ENCODE peak calls at places on chromosomes 11 and 22, in five cellular contexts. B is colonic mucosa, Y is spleen, U is substantia nigra, L is PC-9. J is an unnamed sample.

GRCh38 chr22:40679249-40679963 is at the start of gene MCHR1:
- DNase-seq in U (no peak), L (no peak), B (no peak), Y (no peak), J (peak)

GRCh38 chr11:34331329-34331728 is 26.5 kb downstream of the ABTB2 start:
- DNase-seq in B (peak), L (peak), Y (no peak), U (no peak), J (no peak)

GRCh38 chr11:91244921-91245320 is 979.7 kb upstream of the FAT3 start:
- DNase-seq in B (no peak), U (no peak), Y (no peak), L (no peak), J (no peak)

GRCh38 chr11:67516806-67517205 is 6.4 kb downstream of the CABP2 start:
- DNase-seq in U (no peak), L (no peak), Y (peak), B (no peak), J (no peak)

GRCh38 chr11:108551653-108552462 is 41.7 kb downstream of the EXPH5 start:
- DNase-seq in Y (no peak), B (no peak), U (no peak), L (no peak), J (no peak)

GRCh38 chr11:19933132-19933735 is 220.6 kb downstream of the NAV2 start:
- DNase-seq in B (no peak), U (no peak), L (no peak), Y (no peak), J (no peak)

GRCh38 chr11:107927559-107927958 is 689 bp upstream of the RAB39A start:
- DNase-seq in B (no peak), U (no peak), Y (no peak), L (no peak), J (no peak)

GRCh38 chr11:70201876-70202861 is 927 bp upstream of the FADD start:
- DNase-seq in B (no peak), L (no peak), U (no peak), Y (peak), J (no peak)

GRCh38 chr11:69049490-69049867 is 747 bp downstream of the TPCN2 start:
- DNase-seq in U (no peak), Y (no peak), L (no peak), B (no peak), J (peak)

GRCh38 chr11:110984147-110984546 is 261.4 kb upstream of the POU2AF2 start:
- DNase-seq in Y (no peak), U (no peak), L (peak), B (no peak), J (no peak)

GRCh38 chr11:133149698-133150097 is 382.6 kb downstream of the OPCML start:
- DNase-seq in B (no peak), L (no peak), U (no peak), Y (no peak), J (no peak)

GRCh38 chr11:3107608-3108182 is 50.5 kb upstream of the CARS1 start:
- DNase-seq in Y (no peak), L (no peak), B (peak), U (no peak), J (peak)

GRCh38 chr11:43367382-43368178 is 8.9 kb downstream of the TTC17 start:
- DNase-seq in U (no peak), Y (no peak), B (no peak), L (no peak), J (no peak)

GRCh38 chr22:41561335-41561734 is 525 bp downstream of the CSDC2 start:
- DNase-seq in U (no peak), B (no peak), L (no peak), Y (no peak), J (no peak)

GRCh38 chr22:32546935-32547334 is 72.3 kb downstream of the FBXO7 start:
- DNase-seq in L (peak), U (no peak), Y (no peak), B (no peak), J (no peak)

GRCh38 chr11:58097437-58097836 is 27.9 kb downstream of the OR9I1 start:
- DNase-seq in L (no peak), U (no peak), Y (no peak), B (no peak), J (no peak)

GRCh38 chr11:2943711-2944118 is 14.5 kb upstream of the PHLDA2 start:
- DNase-seq in Y (peak), L (no peak), B (peak), U (no peak), J (peak)

GRCh38 chr11:17780668-17781067 is 46.1 kb downstream of the KCNC1 start:
- DNase-seq in L (no peak), Y (peak), B (no peak), U (no peak), J (peak)

GRCh38 chr11:96072592-96072991 is 148.7 kb upstream of the MTMR2 start:
- DNase-seq in L (no peak), B (no peak), U (no peak), Y (no peak), J (no peak)

GRCh38 chr22:29071261-29072045 is 1.4 kb upstream of the KREMEN1 start:
- DNase-seq in U (no peak), Y (peak), B (peak), L (no peak), J (peak)

GRCh38 chr11:73287400-73288101 is 15.4 kb downstream of the P2RY6 start:
- DNase-seq in U (no peak), B (no peak), Y (peak), L (no peak), J (no peak)

GRCh38 chr22:49411236-49411635 is 416.4 kb downstream of the BRD1 start:
- DNase-seq in U (no peak), Y (no peak), B (no peak), L (no peak), J (no peak)

GRCh38 chr11:75667831-75668507 is 869 bp downstream of the MAP6 start:
- DNase-seq in B (peak), Y (no peak), L (no peak), U (peak), J (peak)

GRCh38 chr11:113201055-113201818 is 113.1 kb upstream of the TTC12 start:
- DNase-seq in L (no peak), Y (no peak), U (no peak), B (no peak), J (no peak)

GRCh38 chr22:46082633-46083032 is 67.7 kb upstream of the PPARA start:
- DNase-seq in Y (no peak), U (no peak), L (no peak), B (no peak), J (no peak)

GRCh38 chr11:82270870-82271269 is 462.8 kb downstream of the FAM181B start:
- DNase-seq in Y (no peak), U (no peak), L (no peak), B (no peak), J (no peak)

GRCh38 chr11:26793517-26793916 is 71.7 kb upstream of the SLC5A12 start:
- DNase-seq in Y (no peak), B (no peak), L (no peak), U (no peak), J (no peak)

DNA sequence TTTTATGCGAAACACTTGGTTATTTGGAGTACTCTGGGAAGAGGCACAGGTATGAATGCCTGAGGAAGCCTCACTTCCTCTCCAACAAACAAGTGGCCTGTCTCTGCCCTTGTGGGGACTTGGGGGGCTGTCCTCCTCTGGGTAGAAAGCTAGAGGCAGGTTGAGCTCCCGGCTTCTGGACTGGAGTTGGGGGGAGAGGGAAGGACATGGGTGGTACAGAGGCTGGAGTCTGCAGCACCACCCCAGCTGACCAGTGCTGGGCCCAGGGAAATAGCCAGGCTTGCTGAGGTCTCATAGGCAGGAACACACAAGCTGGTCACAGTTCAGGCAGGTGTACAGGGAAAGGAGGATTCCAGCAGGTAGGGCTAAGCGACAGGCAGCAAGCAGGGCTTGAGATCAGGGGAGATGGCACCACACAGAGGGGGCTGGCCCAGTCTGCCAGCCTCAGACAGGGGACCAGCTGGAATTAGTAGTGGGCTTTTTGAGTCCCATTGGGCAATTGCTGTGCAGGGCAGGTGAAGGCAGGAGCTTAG is 135.3 kb upstream of the TEAD1 start:
- DNase-seq in B (no peak), U (no peak), Y (no peak), L (no peak), J (no peak)
- H3K27ac ChIP-seq in B (no peak), U (no peak), Y (no peak), L (peak), J (no peak)

GRCh38 chr11:92316410-92316809 is 91.8 kb downstream of the FAT3 start:
- DNase-seq in B (no peak), Y (no peak), L (no peak), U (no peak), J (no peak)

GRCh38 chr11:92311616-92312449 is 87.2 kb downstream of the FAT3 start:
- DNase-seq in Y (no peak), L (no peak), B (no peak), U (no peak), J (no peak)

GRCh38 chr11:92322225-92322624 is 97.6 kb downstream of the FAT3 start:
- DNase-seq in L (no peak), U (no peak), B (no peak), Y (no peak), J (no peak)

GRCh38 chr11:92314499-92314898 is 89.9 kb downstream of the FAT3 start:
- DNase-seq in L (no peak), B (no peak), U (no peak), Y (no peak), J (no peak)

GRCh38 chr11:92317222-92317621 is 92.6 kb downstream of the FAT3 start:
- DNase-seq in B (no peak), U (no peak), L (no peak), Y (no peak), J (no peak)
- H3K27ac ChIP-seq in B (no peak), U (no peak), L (no peak), Y (no peak), J (no peak)

GRCh38 chr11:78057462-78058055 is 6.1 kb upstream of the THRSP start:
- DNase-seq in B (no peak), U (no peak), L (no peak), Y (no peak), J (no peak)

GRCh38 chr11:78061088-78061920 is 2.4 kb upstream of the THRSP start:
- DNase-seq in L (no peak), U (no peak), Y (no peak), B (no peak), J (no peak)

GRCh38 chr11:78062671-78063070 is 990 bp upstream of the THRSP start:
- DNase-seq in Y (no peak), U (no peak), L (no peak), B (no peak), J (no peak)

GRCh38 chr11:78061921-78062311 is 1.7 kb upstream of the THRSP start:
- DNase-seq in U (no peak), B (no peak), L (no peak), Y (no peak), J (no peak)

DNA sequence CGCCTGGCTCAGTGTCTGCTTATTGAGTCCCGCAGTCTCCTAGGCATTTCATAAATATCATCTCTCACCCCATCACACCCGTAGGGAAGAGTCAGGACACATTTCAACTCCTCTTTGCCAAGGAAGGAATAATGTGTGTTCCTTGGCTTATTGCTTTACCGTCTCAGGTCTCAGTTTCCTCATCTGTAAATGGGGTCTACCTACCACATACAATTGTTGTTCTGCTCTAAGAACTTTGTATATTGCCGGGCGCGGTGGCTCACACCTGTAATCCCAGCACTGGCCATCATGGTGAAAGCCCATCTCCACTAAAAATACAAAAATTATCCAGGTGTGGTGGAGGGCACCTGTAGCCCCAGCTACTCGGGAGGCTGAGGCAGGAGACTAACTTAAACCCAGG is 3.1 kb upstream of the THRSP start:
- DNase-seq in U (no peak), B (no peak), L (no peak), Y (no peak), J (no peak)
- H3K27ac ChIP-seq in U (no peak), B (no peak), L (no peak), Y (no peak), J (no peak)

GRCh38 chr11:74647831-74648230 is 55.4 kb downstream of the POLD3 start:
- DNase-seq in B (no peak), L (no peak), U (no peak), Y (no peak), J (no peak)
- H3K27ac ChIP-seq in B (no peak), L (no peak), U (no peak), Y (no peak), J (no peak)

GRCh38 chr11:66292543-66293332 is 1.0 kb downstream of the TMEM151A start:
- DNase-seq in B (no peak), Y (no peak), U (no peak), L (no peak), J (no peak)

GRCh38 chr11:66290332-66290629 is 1.3 kb upstream of the YIF1A start:
- DNase-seq in L (no peak), U (no peak), B (no peak), Y (no peak), J (no peak)

GRCh38 chr11:66291303-66291705 is 390 bp upstream of the TMEM151A start:
- DNase-seq in L (no peak), U (no peak), B (no peak), Y (no peak), J (no peak)

GRCh38 chr11:66293352-66293751 is 1.7 kb downstream of the TMEM151A start:
- DNase-seq in U (no peak), Y (no peak), B (no peak), L (no peak), J (no peak)

GRCh38 chr11:66291706-66292542 is at the start of gene TMEM151A:
- DNase-seq in L (no peak), B (no peak), Y (no peak), U (peak), J (peak)
- H3K27ac ChIP-seq in L (no peak), B (no peak), Y (no peak), U (peak), J (no peak)